ENCODE peak calls at places on chromosomes 4 and X, in four cellular contexts. C, U, R and Y are unnamed samples.
A peak's percentile ranks its signal among the peaks of the same experiment; 100 is the strongest.

GRCh38 chrX:107716045-107716684 is 59.4 kb downstream of the TSC22D3 start:
- DNase-seq in U (peak; percentile 75), R (no peak), C (no peak), Y (no peak)

GRCh38 chrX:103310592-103311400 is at the start of gene BEX2:
- DNase-seq in U (peak; percentile 90), C (peak; percentile 40), R (peak; percentile 12), Y (no peak)

GRCh38 chrX:41759817-41760216 is 35.8 kb downstream of the GPR82 start:
- DNase-seq in C (peak; percentile 15), U (peak; percentile 67), R (no peak), Y (no peak)

GRCh38 chr4:8191136-8191747 is 7.8 kb upstream of the SH3TC1 start:
- DNase-seq in C (peak; percentile 69), U (no peak), R (no peak), Y (no peak)

GRCh38 chrX:131975851-131976250 is 47.3 kb upstream of the STK26 start:
- DNase-seq in U (no peak), C (no peak), R (no peak), Y (no peak)

GRCh38 chr4:91502365-91502764 is 801.4 kb upstream of the GRID2 start:
- DNase-seq in C (peak; percentile 18), U (peak; percentile 78), R (no peak), Y (no peak)

GRCh38 chrX:20947411-20947912 is 426.8 kb upstream of the CNKSR2 start:
- DNase-seq in C (no peak), R (no peak), U (peak; percentile 8), Y (no peak)

GRCh38 chr4:186227221-186227620 is at the start of gene KLKB1:
- DNase-seq in R (no peak), U (no peak), C (no peak), Y (no peak)

GRCh38 chr4:113328514-113328913 is 279.1 kb downstream of the ANK2 start:
- DNase-seq in R (no peak), U (peak; percentile 86), C (no peak), Y (peak; percentile 16)

GRCh38 chrX:13283968-13284914 is 35.6 kb downstream of the ATXN3L start:
- DNase-seq in U (peak; percentile 23), R (no peak), C (no peak), Y (no peak)

GRCh38 chr4:2393353-2394270 is 24.8 kb downstream of the ZFYVE28 start:
- DNase-seq in C (no peak), U (peak; percentile 89), R (no peak), Y (no peak)

GRCh38 chrX:10062980-10063379 is 93.8 kb upstream of the CLCN4 start:
- DNase-seq in R (no peak), U (no peak), C (no peak), Y (no peak)

GRCh38 chr4:2862528-2862927 is 18.9 kb downstream of the ADD1 start:
- DNase-seq in C (peak; percentile 15), R (no peak), U (peak; percentile 75), Y (no peak)

GRCh38 chrX:136909706-136910564 is 29.4 kb upstream of the RBMX start:
- DNase-seq in R (peak; percentile 72), C (peak; percentile 74), U (peak; percentile 92), Y (peak; percentile 84)
- TF ChIP-seq POLR2AphosphoS5 in R (peak; percentile 66), C (peak; percentile 59), U (peak; percentile 46), Y (no peak)

GRCh38 chrX:66635360-66635759 is 3.5 kb downstream of the EDA2R start:
- DNase-seq in R (no peak), U (no peak), C (no peak), Y (no peak)
- TF ChIP-seq REST in R (no peak), U (no peak), C (no peak), Y (no peak)

GRCh38 chr4:118973295-118973694 is 84.6 kb downstream of the SYNPO2 start:
- DNase-seq in R (no peak), U (no peak), C (no peak), Y (no peak)

GRCh38 chr4:118979712-118980111 is 91.1 kb downstream of the SYNPO2 start:
- DNase-seq in R (no peak), U (no peak), C (no peak), Y (no peak)

GRCh38 chr4:118975487-118976192 is 87.0 kb downstream of the SYNPO2 start:
- DNase-seq in C (no peak), R (no peak), U (no peak), Y (no peak)

GRCh38 chr4:118972167-118972566 is 83.5 kb downstream of the SYNPO2 start:
- DNase-seq in U (no peak), R (no peak), C (no peak), Y (no peak)

GRCh38 chr4:118974758-118975157 is 86.1 kb downstream of the SYNPO2 start:
- DNase-seq in C (no peak), U (no peak), R (no peak), Y (no peak)
- TF ChIP-seq POLR2AphosphoS5 in C (no peak), U (no peak), R (no peak), Y (no peak)

GRCh38 chr4:79064806-79065205 is 125.6 kb upstream of the PAQR3 start:
- DNase-seq in C (no peak), R (no peak), U (no peak), Y (no peak)

GRCh38 chr4:79065262-79065661 is 126.0 kb upstream of the PAQR3 start:
- DNase-seq in R (no peak), C (no peak), U (no peak), Y (no peak)

GRCh38 chr4:79059631-79060399 is 120.6 kb upstream of the PAQR3 start:
- DNase-seq in U (no peak), C (no peak), R (no peak), Y (no peak)
- TF ChIP-seq REST in U (no peak), C (no peak), R (no peak), Y (no peak)